ENCODE peak calls at places on chromosomes 7 and 10, in seven cellular contexts. One of them, this sample, is unnamed.

GRCh38 chr7:33853361-33854062 is 51.8 kb upstream of the BMPER start:
- DNase-seq in BE2C: no peak
- DNase-seq in brain microvascular endothelial cell: peak
- DNase-seq in fibroblast of mammary gland: peak
- DNase-seq in naive thymus-derived CD4-positive, alpha-beta T cell: no peak
- DNase-seq in choroid plexus epithelial cell: peak
- DNase-seq in body of pancreas: no peak
- DNase-seq in this sample: peak

GRCh38 chr10:22986771-22987542 is 59.1 kb downstream of the ARMC3 start:
- DNase-seq in BE2C: no peak
- DNase-seq in brain microvascular endothelial cell: no peak
- DNase-seq in fibroblast of mammary gland: peak
- DNase-seq in naive thymus-derived CD4-positive, alpha-beta T cell: no peak
- DNase-seq in choroid plexus epithelial cell: peak
- DNase-seq in body of pancreas: no peak
- DNase-seq in this sample: peak

GRCh38 chr7:132482866-132483265 is 93.4 kb downstream of the PLXNA4 start:
- DNase-seq in BE2C: no peak
- DNase-seq in brain microvascular endothelial cell: no peak
- DNase-seq in fibroblast of mammary gland: no peak
- DNase-seq in naive thymus-derived CD4-positive, alpha-beta T cell: no peak
- DNase-seq in choroid plexus epithelial cell: no peak
- DNase-seq in body of pancreas: no peak
- DNase-seq in this sample: no peak

GRCh38 chr10:131726967-131727366 is 173.8 kb upstream of the PPP2R2D start:
- DNase-seq in BE2C: no peak
- DNase-seq in brain microvascular endothelial cell: no peak
- DNase-seq in fibroblast of mammary gland: no peak
- DNase-seq in naive thymus-derived CD4-positive, alpha-beta T cell: no peak
- DNase-seq in choroid plexus epithelial cell: no peak
- DNase-seq in body of pancreas: no peak
- DNase-seq in this sample: no peak

GRCh38 chr7:47380325-47381131 is 201.4 kb downstream of the TNS3 start:
- DNase-seq in BE2C: no peak
- DNase-seq in brain microvascular endothelial cell: peak
- DNase-seq in fibroblast of mammary gland: no peak
- DNase-seq in naive thymus-derived CD4-positive, alpha-beta T cell: no peak
- DNase-seq in choroid plexus epithelial cell: peak
- DNase-seq in body of pancreas: peak
- DNase-seq in this sample: no peak

GRCh38 chr10:88974446-88975376 is 15.9 kb upstream of the FAS start:
- DNase-seq in BE2C: no peak
- DNase-seq in brain microvascular endothelial cell: no peak
- DNase-seq in fibroblast of mammary gland: peak
- DNase-seq in naive thymus-derived CD4-positive, alpha-beta T cell: no peak
- DNase-seq in choroid plexus epithelial cell: peak
- DNase-seq in body of pancreas: peak
- DNase-seq in this sample: no peak

GRCh38 chr7:25820432-25821040 is 331.5 kb upstream of the NFE2L3 start:
- DNase-seq in BE2C: peak
- DNase-seq in brain microvascular endothelial cell: no peak
- DNase-seq in fibroblast of mammary gland: peak
- DNase-seq in naive thymus-derived CD4-positive, alpha-beta T cell: no peak
- DNase-seq in choroid plexus epithelial cell: peak
- DNase-seq in body of pancreas: peak
- DNase-seq in this sample: no peak

GRCh38 chr10:109173910-109174309 is 749.4 kb downstream of the XPNPEP1 start:
- DNase-seq in BE2C: no peak
- DNase-seq in brain microvascular endothelial cell: no peak
- DNase-seq in fibroblast of mammary gland: no peak
- DNase-seq in naive thymus-derived CD4-positive, alpha-beta T cell: no peak
- DNase-seq in choroid plexus epithelial cell: no peak
- DNase-seq in body of pancreas: no peak
- DNase-seq in this sample: no peak

GRCh38 chr7:157656195-157656769 is 319.5 kb downstream of the DNAJB6 start:
- DNase-seq in BE2C: no peak
- DNase-seq in brain microvascular endothelial cell: no peak
- DNase-seq in fibroblast of mammary gland: no peak
- DNase-seq in naive thymus-derived CD4-positive, alpha-beta T cell: no peak
- DNase-seq in choroid plexus epithelial cell: no peak
- DNase-seq in body of pancreas: no peak
- DNase-seq in this sample: no peak

GRCh38 chr7:68238204-68238805 is 1241.7 kb downstream of the TYW1 start:
- DNase-seq in BE2C: no peak
- DNase-seq in brain microvascular endothelial cell: no peak
- DNase-seq in fibroblast of mammary gland: no peak
- DNase-seq in naive thymus-derived CD4-positive, alpha-beta T cell: no peak
- DNase-seq in choroid plexus epithelial cell: no peak
- DNase-seq in body of pancreas: no peak
- DNase-seq in this sample: no peak

GRCh38 chr7:27130540-27131389 is at the start of gene HOXA4:
- DNase-seq in BE2C: no peak
- DNase-seq in brain microvascular endothelial cell: no peak
- DNase-seq in fibroblast of mammary gland: peak
- DNase-seq in naive thymus-derived CD4-positive, alpha-beta T cell: peak
- DNase-seq in choroid plexus epithelial cell: no peak
- DNase-seq in body of pancreas: peak
- DNase-seq in this sample: peak

GRCh38 chr7:127754457-127754856 is 102.5 kb downstream of the SND1 start:
- DNase-seq in BE2C: no peak
- DNase-seq in brain microvascular endothelial cell: no peak
- DNase-seq in fibroblast of mammary gland: peak
- DNase-seq in naive thymus-derived CD4-positive, alpha-beta T cell: no peak
- DNase-seq in choroid plexus epithelial cell: no peak
- DNase-seq in body of pancreas: no peak
- DNase-seq in this sample: peak

GRCh38 chr7:45687721-45688120 is 113.6 kb downstream of the ADCY1 start:
- DNase-seq in BE2C: no peak
- DNase-seq in brain microvascular endothelial cell: no peak
- DNase-seq in fibroblast of mammary gland: no peak
- DNase-seq in naive thymus-derived CD4-positive, alpha-beta T cell: no peak
- DNase-seq in choroid plexus epithelial cell: no peak
- DNase-seq in body of pancreas: peak
- DNase-seq in this sample: no peak

GRCh38 chr7:36062159-36062815 is 90.8 kb upstream of the EEPD1 start:
- DNase-seq in BE2C: no peak
- DNase-seq in brain microvascular endothelial cell: no peak
- DNase-seq in fibroblast of mammary gland: peak
- DNase-seq in naive thymus-derived CD4-positive, alpha-beta T cell: no peak
- DNase-seq in choroid plexus epithelial cell: no peak
- DNase-seq in body of pancreas: no peak
- DNase-seq in this sample: peak

GRCh38 chr10:34648507-34648906 is 166.6 kb downstream of the PARD3 start:
- DNase-seq in BE2C: no peak
- DNase-seq in brain microvascular endothelial cell: no peak
- DNase-seq in fibroblast of mammary gland: no peak
- DNase-seq in naive thymus-derived CD4-positive, alpha-beta T cell: no peak
- DNase-seq in choroid plexus epithelial cell: no peak
- DNase-seq in body of pancreas: no peak
- DNase-seq in this sample: no peak

GRCh38 chr7:102396710-102397019 is 502 bp downstream of the PRKRIP1 start:
- DNase-seq in BE2C: no peak
- DNase-seq in brain microvascular endothelial cell: no peak
- DNase-seq in fibroblast of mammary gland: no peak
- DNase-seq in naive thymus-derived CD4-positive, alpha-beta T cell: no peak
- DNase-seq in choroid plexus epithelial cell: no peak
- DNase-seq in body of pancreas: no peak
- DNase-seq in this sample: no peak

GRCh38 chr7:2873146-2873545 is 29.0 kb upstream of the GNA12 start:
- DNase-seq in BE2C: peak
- DNase-seq in brain microvascular endothelial cell: no peak
- DNase-seq in fibroblast of mammary gland: no peak
- DNase-seq in naive thymus-derived CD4-positive, alpha-beta T cell: no peak
- DNase-seq in choroid plexus epithelial cell: no peak
- DNase-seq in body of pancreas: no peak
- DNase-seq in this sample: no peak

GRCh38 chr10:115094605-115095004 is 1.4 kb downstream of the ATRNL1 start:
- DNase-seq in BE2C: no peak
- DNase-seq in brain microvascular endothelial cell: no peak
- DNase-seq in fibroblast of mammary gland: no peak
- DNase-seq in naive thymus-derived CD4-positive, alpha-beta T cell: no peak
- DNase-seq in choroid plexus epithelial cell: no peak
- DNase-seq in body of pancreas: no peak
- DNase-seq in this sample: no peak
- H3K4me3 ChIP-seq in BE2C: peak
- H3K4me3 ChIP-seq in brain microvascular endothelial cell: no peak
- H3K4me3 ChIP-seq in fibroblast of mammary gland: no peak
- H3K4me3 ChIP-seq in naive thymus-derived CD4-positive, alpha-beta T cell: no peak
- H3K4me3 ChIP-seq in choroid plexus epithelial cell: no peak
- H3K4me3 ChIP-seq in body of pancreas: no peak
- H3K4me3 ChIP-seq in this sample: no peak

GRCh38 chr10:13705526-13706169 is 118.9 kb downstream of the PRPF18 start:
- DNase-seq in BE2C: no peak
- DNase-seq in brain microvascular endothelial cell: no peak
- DNase-seq in fibroblast of mammary gland: peak
- DNase-seq in naive thymus-derived CD4-positive, alpha-beta T cell: no peak
- DNase-seq in choroid plexus epithelial cell: no peak
- DNase-seq in body of pancreas: peak
- DNase-seq in this sample: no peak

GRCh38 chr10:13707156-13707881 is 120.6 kb downstream of the PRPF18 start:
- DNase-seq in BE2C: no peak
- DNase-seq in brain microvascular endothelial cell: peak
- DNase-seq in fibroblast of mammary gland: peak
- DNase-seq in naive thymus-derived CD4-positive, alpha-beta T cell: peak
- DNase-seq in choroid plexus epithelial cell: peak
- DNase-seq in body of pancreas: peak
- DNase-seq in this sample: peak

GRCh38 chr10:13706604-13707003 is 119.8 kb downstream of the PRPF18 start:
- DNase-seq in BE2C: no peak
- DNase-seq in brain microvascular endothelial cell: no peak
- DNase-seq in fibroblast of mammary gland: no peak
- DNase-seq in naive thymus-derived CD4-positive, alpha-beta T cell: no peak
- DNase-seq in choroid plexus epithelial cell: no peak
- DNase-seq in body of pancreas: peak
- DNase-seq in this sample: no peak

GRCh38 chr10:13704969-13705368 is 118.2 kb downstream of the PRPF18 start:
- DNase-seq in BE2C: no peak
- DNase-seq in brain microvascular endothelial cell: no peak
- DNase-seq in fibroblast of mammary gland: no peak
- DNase-seq in naive thymus-derived CD4-positive, alpha-beta T cell: no peak
- DNase-seq in choroid plexus epithelial cell: no peak
- DNase-seq in body of pancreas: no peak
- DNase-seq in this sample: no peak

DNA sequence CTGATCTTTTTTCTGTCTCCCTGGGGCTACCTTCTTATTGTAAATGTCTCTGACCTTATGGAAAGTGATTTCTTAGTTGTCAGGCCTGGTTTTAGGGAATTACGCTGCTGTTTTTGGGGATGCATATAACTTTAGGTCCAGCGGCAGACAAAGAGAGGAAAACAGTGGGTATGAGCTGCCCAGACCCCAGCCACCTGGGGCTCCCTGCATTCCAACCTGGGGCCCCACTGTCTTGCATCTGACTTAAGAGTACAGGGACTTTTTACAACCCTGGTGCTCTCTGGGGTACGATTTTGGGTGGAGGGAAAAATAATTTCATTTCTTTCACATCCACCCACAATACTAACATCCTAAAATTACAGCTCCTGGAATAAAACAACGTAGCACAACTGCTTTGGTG is 119.4 kb downstream of the PRPF18 start:
- DNase-seq in BE2C: no peak
- DNase-seq in brain microvascular endothelial cell: no peak
- DNase-seq in fibroblast of mammary gland: no peak
- DNase-seq in naive thymus-derived CD4-positive, alpha-beta T cell: no peak
- DNase-seq in choroid plexus epithelial cell: no peak
- DNase-seq in body of pancreas: no peak
- DNase-seq in this sample: no peak
- H3K4me3 ChIP-seq in BE2C: no peak
- H3K4me3 ChIP-seq in brain microvascular endothelial cell: peak
- H3K4me3 ChIP-seq in fibroblast of mammary gland: peak
- H3K4me3 ChIP-seq in naive thymus-derived CD4-positive, alpha-beta T cell: no peak
- H3K4me3 ChIP-seq in choroid plexus epithelial cell: peak
- H3K4me3 ChIP-seq in body of pancreas: peak
- H3K4me3 ChIP-seq in this sample: peak

DNA sequence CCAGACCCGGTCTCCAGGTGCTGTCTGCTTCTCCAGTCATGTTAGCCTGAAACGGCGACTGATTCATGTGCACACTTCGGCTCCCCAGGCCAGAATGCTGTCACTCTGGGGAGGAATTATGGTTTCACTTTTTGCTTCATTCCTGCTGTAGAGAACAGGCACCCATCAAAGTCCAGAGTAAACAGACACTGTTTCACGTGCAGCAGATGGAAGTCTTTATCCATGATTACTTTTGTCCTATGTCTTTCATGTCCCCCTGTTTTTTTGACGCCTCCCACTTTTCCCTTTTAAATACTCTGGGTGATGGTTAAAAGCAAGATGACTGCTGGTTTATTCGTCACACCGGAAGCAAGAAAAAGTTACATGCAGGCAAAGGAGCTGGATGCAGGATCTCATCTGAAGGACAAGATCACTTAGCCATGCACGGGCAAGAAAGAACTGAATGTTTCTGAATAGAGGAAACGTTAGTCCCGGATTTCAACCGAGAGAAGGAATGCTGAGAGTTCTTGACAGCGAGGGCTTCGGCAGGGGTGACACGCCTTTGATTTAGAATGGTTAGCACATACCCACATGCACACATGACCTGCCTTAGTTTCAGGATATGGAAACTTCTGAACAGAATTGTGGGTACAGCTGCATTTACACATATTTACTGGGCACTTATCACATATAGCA is 250.0 kb upstream of the KLF6 start:
- DNase-seq in BE2C: no peak
- DNase-seq in brain microvascular endothelial cell: peak
- DNase-seq in fibroblast of mammary gland: peak
- DNase-seq in naive thymus-derived CD4-positive, alpha-beta T cell: no peak
- DNase-seq in choroid plexus epithelial cell: peak
- DNase-seq in body of pancreas: no peak
- DNase-seq in this sample: peak
- H3K4me3 ChIP-seq in BE2C: no peak
- H3K4me3 ChIP-seq in brain microvascular endothelial cell: no peak
- H3K4me3 ChIP-seq in fibroblast of mammary gland: no peak
- H3K4me3 ChIP-seq in naive thymus-derived CD4-positive, alpha-beta T cell: peak
- H3K4me3 ChIP-seq in choroid plexus epithelial cell: peak
- H3K4me3 ChIP-seq in body of pancreas: no peak
- H3K4me3 ChIP-seq in this sample: peak

GRCh38 chr10:122139627-122140151 is 131.4 kb upstream of the BTBD16 start:
- DNase-seq in BE2C: peak
- DNase-seq in brain microvascular endothelial cell: no peak
- DNase-seq in fibroblast of mammary gland: peak
- DNase-seq in naive thymus-derived CD4-positive, alpha-beta T cell: no peak
- DNase-seq in choroid plexus epithelial cell: no peak
- DNase-seq in body of pancreas: no peak
- DNase-seq in this sample: no peak

GRCh38 chr10:122140477-122140902 is 130.6 kb upstream of the BTBD16 start:
- DNase-seq in BE2C: peak
- DNase-seq in brain microvascular endothelial cell: peak
- DNase-seq in fibroblast of mammary gland: peak
- DNase-seq in naive thymus-derived CD4-positive, alpha-beta T cell: no peak
- DNase-seq in choroid plexus epithelial cell: no peak
- DNase-seq in body of pancreas: no peak
- DNase-seq in this sample: peak

GRCh38 chr10:122142652-122143237 is 128.4 kb upstream of the BTBD16 start:
- DNase-seq in BE2C: peak
- DNase-seq in brain microvascular endothelial cell: no peak
- DNase-seq in fibroblast of mammary gland: no peak
- DNase-seq in naive thymus-derived CD4-positive, alpha-beta T cell: no peak
- DNase-seq in choroid plexus epithelial cell: no peak
- DNase-seq in body of pancreas: peak
- DNase-seq in this sample: no peak

GRCh38 chr10:122141821-122142651 is 129.1 kb upstream of the BTBD16 start:
- DNase-seq in BE2C: peak
- DNase-seq in brain microvascular endothelial cell: no peak
- DNase-seq in fibroblast of mammary gland: peak
- DNase-seq in naive thymus-derived CD4-positive, alpha-beta T cell: no peak
- DNase-seq in choroid plexus epithelial cell: no peak
- DNase-seq in body of pancreas: no peak
- DNase-seq in this sample: peak

GRCh38 chr10:122140941-122141623 is 130.0 kb upstream of the BTBD16 start:
- DNase-seq in BE2C: peak
- DNase-seq in brain microvascular endothelial cell: peak
- DNase-seq in fibroblast of mammary gland: peak
- DNase-seq in naive thymus-derived CD4-positive, alpha-beta T cell: no peak
- DNase-seq in choroid plexus epithelial cell: peak
- DNase-seq in body of pancreas: peak
- DNase-seq in this sample: peak
- H3K4me3 ChIP-seq in BE2C: peak
- H3K4me3 ChIP-seq in brain microvascular endothelial cell: no peak
- H3K4me3 ChIP-seq in fibroblast of mammary gland: peak
- H3K4me3 ChIP-seq in naive thymus-derived CD4-positive, alpha-beta T cell: no peak
- H3K4me3 ChIP-seq in choroid plexus epithelial cell: no peak
- H3K4me3 ChIP-seq in body of pancreas: no peak
- H3K4me3 ChIP-seq in this sample: no peak

This sample was measured in AG10803.